ENCODE peak calls at places on chromosomes 3 and 15, in six cellular contexts. A, S, Y, F, V and G are unnamed samples.

GRCh38 chr3:52006017-52006819 is 10.5 kb upstream of the RPL29 start:
- DNase-seq in Y (no peak), F (no peak), S (no peak), A (no peak), V (no peak), G (no peak)

GRCh38 chr3:149634573-149634972 is 23.3 kb downstream of the WWTR1 start:
- DNase-seq in S (no peak), F (no peak), V (no peak), Y (no peak), A (no peak), G (peak)

GRCh38 chr15:77784361-77785292 is 151.9 kb upstream of the LINGO1 start:
- DNase-seq in S (peak), Y (no peak), A (peak), F (peak), V (peak), G (no peak)

GRCh38 chr3:53161820-53162671 is 1.0 kb downstream of the PRKCD start:
- DNase-seq in S (no peak), V (peak), A (peak), F (peak), Y (no peak), G (peak)

GRCh38 chr3:55675478-55675877 is 188.4 kb upstream of the WNT5A start:
- DNase-seq in S (no peak), F (no peak), A (peak), Y (no peak), V (no peak), G (no peak)

GRCh38 chr15:96358006-96358794 is 27.7 kb downstream of the NR2F2 start:
- DNase-seq in F (no peak), S (no peak), Y (no peak), A (no peak), V (peak), G (no peak)

GRCh38 chr3:159499031-159499793 is 489.4 kb upstream of the IL12A start:
- DNase-seq in F (peak), S (no peak), A (no peak), V (peak), Y (no peak), G (no peak)

GRCh38 chr3:51712511-51712931 is 5.7 kb downstream of the GRM2 start:
- DNase-seq in Y (no peak), F (no peak), A (no peak), V (no peak), S (no peak), G (no peak)

GRCh38 chr3:151552589-151552988 is 91.7 kb upstream of the IGSF10 start:
- DNase-seq in V (no peak), S (no peak), F (no peak), Y (no peak), A (no peak), G (no peak)